ENCODE peak calls at places on chromosome 16, in five cellular contexts. O is mammary epithelial cell; X is A549; Y is HCT116; Z is CD4-positive, CD25-positive, alpha-beta regulatory T cell. K is an unnamed sample.

GRCh38 chr16:27286446-27286845 is 17.9 kb upstream of the NSMCE1 start:
- DNase-seq in Y (no peak), O (peak), Z (no peak), X (peak), K (no peak)

GRCh38 chr16:27326738-27327585 is 13.2 kb downstream of the IL4R start:
- DNase-seq in O (peak), Y (peak), X (peak), Z (no peak), K (peak)

GRCh38 chr16:30557397-30557949 is 701 bp downstream of the ZNF764 start:
- DNase-seq in O (no peak), Y (no peak), Z (peak), X (no peak), K (no peak)

GRCh38 chr16:87189426-87189825 is 127.8 kb downstream of the C16orf95 start:
- DNase-seq in Y (no peak), O (no peak), X (no peak), Z (no peak), K (no peak)

GRCh38 chr16:68732068-68732680 is 4.9 kb upstream of the CDH1 start:
- DNase-seq in X (peak), Y (peak), O (peak), Z (no peak), K (no peak)

GRCh38 chr16:31876955-31877828 is 3.6 kb downstream of the ZNF267 start:
- DNase-seq in O (peak), Y (no peak), X (peak), Z (peak), K (no peak)

GRCh38 chr16:30666681-30667080 is 8.4 kb downstream of the FBRS start:
- DNase-seq in Y (no peak), X (no peak), O (no peak), Z (no peak), K (no peak)

GRCh38 chr16:2178321-2179106 is 17.9 kb downstream of the CASKIN1 start:
- DNase-seq in X (peak), O (no peak), Y (no peak), Z (peak), K (no peak)

GRCh38 chr16:25523183-25523582 is 168.6 kb upstream of the HS3ST4 start:
- DNase-seq in Z (no peak), X (no peak), O (no peak), Y (no peak), K (no peak)

GRCh38 chr16:30946671-30947532 is 2.0 kb upstream of the ORAI3 start:
- DNase-seq in Y (no peak), O (no peak), Z (no peak), X (no peak), K (no peak)

GRCh38 chr16:85515830-85516397 is 97.2 kb upstream of the GSE1 start:
- DNase-seq in O (no peak), X (no peak), Y (no peak), Z (no peak), K (no peak)

GRCh38 chr16:77987772-77988171 is 34.6 kb upstream of the CLEC3A start:
- DNase-seq in O (no peak), X (no peak), Y (no peak), Z (no peak), K (no peak)

GRCh38 chr16:71573387-71574094 is 3.4 kb downstream of the TAT start:
- DNase-seq in Y (no peak), X (no peak), O (no peak), Z (no peak), K (no peak)

GRCh38 chr16:30122621-30123160 is 329 bp downstream of the MAPK3 start:
- DNase-seq in Y (no peak), O (no peak), X (no peak), Z (no peak), K (peak)

GRCh38 chr16:87173294-87173883 is 143.8 kb downstream of the C16orf95 start:
- DNase-seq in Y (no peak), O (no peak), Z (no peak), X (no peak), K (no peak)

GRCh38 chr16:24689128-24689527 is 40.3 kb upstream of the TNRC6A start:
- DNase-seq in O (no peak), Z (no peak), X (peak), Y (peak), K (no peak)

GRCh38 chr16:81403208-81403600 is 41.4 kb upstream of the CMIP start:
- DNase-seq in O (no peak), X (no peak), Z (no peak), Y (no peak), K (no peak)

GRCh38 chr16:81403601-81404391 is 40.8 kb upstream of the CMIP start:
- DNase-seq in O (peak), Y (peak), X (peak), Z (peak), K (peak)

GRCh38 chr16:81399909-81400308 is 44.7 kb upstream of the CMIP start:
- DNase-seq in O (no peak), Z (no peak), Y (no peak), X (no peak), K (no peak)

GRCh38 chr16:81397879-81398516 is 46.6 kb upstream of the CMIP start:
- DNase-seq in Y (no peak), X (no peak), O (no peak), Z (no peak), K (no peak)

DNA sequence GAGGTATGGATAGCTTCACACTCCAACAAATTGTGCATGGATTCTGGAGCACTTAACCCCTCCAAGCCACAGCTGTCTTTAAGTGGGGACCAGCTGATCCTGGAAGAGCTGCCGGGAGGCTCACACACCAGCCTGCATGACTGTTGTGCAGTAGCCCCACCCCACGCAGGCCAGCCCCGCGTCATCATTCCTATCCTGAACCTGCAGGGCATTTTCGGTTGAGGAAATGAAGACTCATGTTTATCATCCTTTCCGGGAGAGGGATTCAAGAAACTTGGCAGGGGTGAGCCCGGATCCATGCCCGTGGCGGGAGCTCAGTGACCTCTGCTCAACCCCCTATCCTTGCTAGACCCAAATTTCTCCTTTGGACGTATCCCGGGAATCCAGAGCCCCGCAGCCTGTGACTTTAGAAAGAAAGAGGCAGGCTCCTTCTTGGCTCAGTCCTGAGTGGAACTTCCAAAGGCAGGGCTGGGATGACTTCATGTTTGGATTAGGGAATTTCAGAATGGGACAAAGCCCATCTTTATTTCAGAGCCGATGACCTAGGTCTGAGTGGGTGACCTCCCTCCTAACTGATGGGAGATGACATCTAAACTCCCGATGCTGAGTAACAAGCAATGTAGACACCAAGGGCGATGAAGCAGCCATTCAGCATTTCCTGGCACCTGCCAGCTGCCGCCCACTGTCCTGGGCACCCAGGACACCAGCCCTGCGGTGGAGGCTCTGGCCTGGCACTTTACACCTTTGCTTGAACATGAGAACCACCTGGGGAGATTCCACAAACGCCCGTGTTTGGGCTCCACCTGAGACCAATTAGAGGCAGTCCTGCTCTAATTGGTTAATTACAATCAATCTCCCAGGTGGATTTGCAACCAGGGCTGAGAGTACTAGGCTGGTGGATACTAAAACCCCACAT is 43.3 kb upstream of the CMIP start:
- DNase-seq in Y (peak), Z (no peak), X (peak), O (peak), K (no peak)
- H3K4me3 ChIP-seq in Y (peak), Z (no peak), X (peak), O (no peak), K (no peak)

GRCh38 chr16:56683424-56684162 is 1.3 kb downstream of the MT1X start:
- DNase-seq in Y (no peak), X (no peak), Z (no peak), O (no peak), K (no peak)
- H3K4me3 ChIP-seq in Y (no peak), X (peak), Z (peak), O (peak), K (peak)

GRCh38 chr16:88652763-88653065 is 1.9 kb upstream of the CYBA start:
- DNase-seq in O (no peak), X (no peak), Y (no peak), Z (no peak), K (no peak)

GRCh38 chr16:88651989-88652762 is 1.3 kb upstream of the CYBA start:
- DNase-seq in X (no peak), Z (no peak), O (no peak), Y (no peak), K (peak)

GRCh38 chr16:88649924-88650748 is 717 bp downstream of the CYBA start:
- DNase-seq in O (no peak), Y (no peak), X (no peak), Z (peak), K (no peak)

GRCh38 chr16:88650749-88651275 is at the start of gene CYBA:
- DNase-seq in Z (peak), Y (peak), X (peak), O (no peak), K (peak)

GRCh38 chr16:88651276-88651988 is 579 bp upstream of the CYBA start:
- DNase-seq in Y (peak), Z (peak), O (no peak), X (peak), K (peak)
- H3K4me3 ChIP-seq in Y (peak), Z (peak), O (no peak), X (peak), K (peak)

GRCh38 chr16:4053663-4054479 is 62.4 kb downstream of the ADCY9 start:
- DNase-seq in O (peak), Z (no peak), X (peak), Y (peak), K (no peak)
- H3K4me3 ChIP-seq in O (no peak), Z (no peak), X (no peak), Y (peak), K (no peak)

GRCh38 chr16:11621920-11622651 is 35.4 kb upstream of the LITAF start:
- DNase-seq in O (no peak), Y (no peak), X (no peak), Z (peak), K (peak)
- H3K4me3 ChIP-seq in O (no peak), Y (no peak), X (no peak), Z (peak), K (peak)

GRCh38 chr16:50469744-50470301 is 78.4 kb upstream of the NKD1 start:
- DNase-seq in Z (no peak), O (no peak), X (no peak), Y (no peak), K (no peak)

GRCh38 chr16:50467559-50467942 is 80.6 kb upstream of the NKD1 start:
- DNase-seq in Z (no peak), X (no peak), O (no peak), Y (no peak), K (no peak)

GRCh38 chr16:50469121-50469743 is 79.0 kb upstream of the NKD1 start:
- DNase-seq in Z (no peak), X (no peak), O (no peak), Y (no peak), K (no peak)

GRCh38 chr16:50467943-50468748 is 80.0 kb upstream of the NKD1 start:
- DNase-seq in X (no peak), O (no peak), Y (no peak), Z (no peak), K (no peak)

DNA sequence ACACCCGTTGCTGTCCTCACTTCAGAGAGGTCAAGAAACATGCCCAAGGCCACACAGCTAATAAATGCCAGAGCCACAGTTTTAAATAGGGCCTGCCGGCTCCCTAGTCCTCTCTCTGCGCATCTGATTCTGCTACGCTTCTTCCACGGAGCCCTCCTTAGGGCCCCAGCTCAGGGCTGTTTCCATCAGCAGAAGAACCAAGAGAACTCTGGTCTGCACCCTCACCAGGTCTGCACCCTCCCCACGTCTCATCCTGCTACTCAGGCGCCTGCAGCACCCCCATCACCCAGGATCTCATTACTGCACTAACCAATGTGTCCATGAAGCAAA is 79.5 kb upstream of the NKD1 start:
- DNase-seq in Z (no peak), X (no peak), O (no peak), Y (no peak), K (no peak)
- H3K4me3 ChIP-seq in Z (no peak), X (no peak), O (no peak), Y (peak), K (no peak)

GRCh38 chr16:20806168-20807050 is at the start of the genes ERI2 and REXO5:
- DNase-seq in X (peak), O (peak), Y (peak), Z (peak), K (peak)
- H3K4me3 ChIP-seq in X (peak), O (peak), Y (peak), Z (peak), K (peak)

GRCh38 chr16:75378616-75379015 is 54.7 kb downstream of the CFDP1 start:
- DNase-seq in Y (no peak), O (no peak), X (no peak), Z (no peak), K (no peak)
- H3K4me3 ChIP-seq in Y (no peak), O (no peak), X (no peak), Z (no peak), K (no peak)